ENCODE peak calls at places on chromosomes 2 and 18, in five cellular contexts. Q is endothelial cell; C is effector CD4-positive, alpha-beta T cell; J is foreskin fibroblast; A is B cell. N is an unnamed sample.

GRCh38 chr2:44077942-44078511 is 82.2 kb upstream of the LRPPRC start:
- DNase-seq in Q (no peak), C (no peak), J (no peak), A (no peak), N (no peak)

GRCh38 chr2:217899231-217900009 is 103.4 kb downstream of the TNS1 start:
- DNase-seq in Q (peak), C (no peak), J (peak), A (no peak), N (peak)

GRCh38 chr2:68248806-68249205 is 3.5 kb downstream of the PPP3R1 start:
- DNase-seq in Q (no peak), C (no peak), J (no peak), A (no peak), N (no peak)

GRCh38 chr2:23696163-23697045 is 230.5 kb downstream of the ATAD2B start:
- DNase-seq in Q (no peak), C (no peak), J (no peak), A (no peak), N (no peak)

GRCh38 chr18:53219853-53220252 is 879.9 kb downstream of the DCC start:
- DNase-seq in Q (no peak), C (no peak), J (no peak), A (no peak), N (no peak)

GRCh38 chr2:88831792-88832248 is 140.3 kb downstream of the RPIA start:
- DNase-seq in Q (peak), C (no peak), J (peak), A (peak), N (no peak)

GRCh38 chr2:202944816-202945215 is 32.7 kb downstream of the CARF start:
- DNase-seq in Q (no peak), C (no peak), J (no peak), A (no peak), N (no peak)

GRCh38 chr18:69567813-69568488 is 167.3 kb downstream of the DOK6 start:
- DNase-seq in Q (no peak), C (no peak), J (no peak), A (no peak), N (no peak)

GRCh38 chr2:156300337-156300736 is 32.2 kb downstream of the NR4A2 start:
- DNase-seq in Q (no peak), C (no peak), J (no peak), A (no peak), N (no peak)

GRCh38 chr2:88036162-88036561 is 19.4 kb downstream of the KRCC1 start:
- DNase-seq in Q (no peak), C (no peak), J (no peak), A (no peak), N (no peak)

GRCh38 chr18:11785444-11786055 is 65.7 kb upstream of the CHMP1B start:
- DNase-seq in Q (no peak), C (no peak), J (no peak), A (no peak), N (no peak)

GRCh38 chr2:88698498-88699233 is 7.2 kb downstream of the RPIA start:
- DNase-seq in Q (no peak), C (no peak), J (no peak), A (no peak), N (no peak)

GRCh38 chr2:198328454-198328853 is 524.1 kb downstream of the PLCL1 start:
- DNase-seq in Q (no peak), C (no peak), J (no peak), A (no peak), N (no peak)

GRCh38 chr18:62763101-62763521 is 47.8 kb downstream of the PHLPP1 start:
- DNase-seq in Q (no peak), C (no peak), J (no peak), A (no peak), N (no peak)

GRCh38 chr2:18209934-18210639 is 331.6 kb downstream of the KCNS3 start:
- DNase-seq in Q (no peak), C (no peak), J (peak), A (no peak), N (peak)

GRCh38 chr2:75640621-75641121 is 5.9 kb upstream of the MRPL19 start:
- DNase-seq in Q (peak), C (peak), J (peak), A (peak), N (peak)

GRCh38 chr18:55302337-55302833 is 285.6 kb downstream of the TCF4 start:
- DNase-seq in Q (no peak), C (no peak), J (peak), A (no peak), N (no peak)

GRCh38 chr2:160279813-160280465 is 79.9 kb upstream of the ITGB6 start:
- DNase-seq in Q (no peak), C (no peak), J (peak), A (no peak), N (peak)

GRCh38 chr18:26574958-26575864 is 26.9 kb upstream of the KCTD1 start:
- DNase-seq in Q (peak), C (no peak), J (peak), A (no peak), N (no peak)

GRCh38 chr2:85978883-85979780 is 90.3 kb upstream of the ST3GAL5 start:
- DNase-seq in Q (no peak), C (no peak), J (peak), A (peak), N (no peak)

GRCh38 chr2:15034246-15034645 is 401.7 kb downstream of the LRATD1 start:
- DNase-seq in Q (no peak), C (no peak), J (no peak), A (no peak), N (no peak)

GRCh38 chr2:240578110-240578450 is 8.5 kb upstream of the CAPN10 start:
- DNase-seq in Q (no peak), C (no peak), J (no peak), A (no peak), N (no peak)

GRCh38 chr2:155844481-155844880 is 488.0 kb downstream of the NR4A2 start:
- DNase-seq in Q (no peak), C (no peak), J (no peak), A (no peak), N (no peak)

GRCh38 chr2:242015366-242016065 is 146.0 kb downstream of the RTP5 start:
- DNase-seq in Q (no peak), C (no peak), J (no peak), A (no peak), N (no peak)